ENCODE peak calls at places on chromosomes 16 and 17, in seven cellular contexts. One of them, this sample, is unnamed. For H3K4me1, the result is how much of the 10 kb centered on the place peaks cover.

GRCh38 chr17:83053779-83054451 is 25.5 kb upstream of the METRNL start:
- DNase-seq in tibial artery: peak
- DNase-seq in stomach: peak
- DNase-seq in heart left ventricle: peak
- DNase-seq in transverse colon: no peak
- DNase-seq in testis: peak
- DNase-seq in small intestine: peak
- DNase-seq in this sample: peak

GRCh38 chr17:55283256-55283965 is 18.7 kb downstream of the HLF start:
- DNase-seq in stomach: no peak
- DNase-seq in tibial artery: no peak
- DNase-seq in heart left ventricle: no peak
- DNase-seq in small intestine: no peak
- DNase-seq in transverse colon: no peak
- DNase-seq in testis: no peak
- DNase-seq in this sample: no peak

GRCh38 chr16:12087901-12088364 is 111.4 kb downstream of the SNX29 start:
- DNase-seq in small intestine: no peak
- DNase-seq in heart left ventricle: no peak
- DNase-seq in tibial artery: no peak
- DNase-seq in testis: no peak
- DNase-seq in stomach: peak
- DNase-seq in transverse colon: peak
- DNase-seq in this sample: no peak

GRCh38 chr17:74563358-74563757 is 4.0 kb downstream of the CD300H start:
- DNase-seq in stomach: no peak
- DNase-seq in tibial artery: no peak
- DNase-seq in transverse colon: no peak
- DNase-seq in small intestine: no peak
- DNase-seq in heart left ventricle: no peak
- DNase-seq in testis: no peak
- DNase-seq in this sample: no peak

GRCh38 chr17:65071861-65072260 is 15.3 kb upstream of the GNA13 start:
- DNase-seq in heart left ventricle: no peak
- DNase-seq in testis: no peak
- DNase-seq in small intestine: peak
- DNase-seq in tibial artery: no peak
- DNase-seq in stomach: no peak
- DNase-seq in transverse colon: no peak
- DNase-seq in this sample: no peak

GRCh38 chr16:64282181-64282580 is 839.7 kb downstream of the CDH11 start:
- DNase-seq in heart left ventricle: no peak
- DNase-seq in tibial artery: no peak
- DNase-seq in transverse colon: no peak
- DNase-seq in stomach: no peak
- DNase-seq in testis: no peak
- DNase-seq in small intestine: no peak
- DNase-seq in this sample: no peak

GRCh38 chr17:21286066-21286770 is 1.7 kb downstream of the MAP2K3 start:
- DNase-seq in heart left ventricle: peak
- DNase-seq in transverse colon: peak
- DNase-seq in stomach: peak
- DNase-seq in testis: peak
- DNase-seq in small intestine: peak
- DNase-seq in tibial artery: peak
- DNase-seq in this sample: peak

GRCh38 chr16:77858060-77858459 is 69.7 kb downstream of the VAT1L start:
- DNase-seq in tibial artery: no peak
- DNase-seq in stomach: no peak
- DNase-seq in testis: no peak
- DNase-seq in transverse colon: no peak
- DNase-seq in small intestine: no peak
- DNase-seq in heart left ventricle: no peak
- DNase-seq in this sample: no peak

GRCh38 chr16:54883358-54883757 is 47.3 kb upstream of the IRX5 start:
- DNase-seq in testis: no peak
- DNase-seq in heart left ventricle: no peak
- DNase-seq in tibial artery: no peak
- DNase-seq in stomach: no peak
- DNase-seq in transverse colon: no peak
- DNase-seq in small intestine: no peak
- DNase-seq in this sample: no peak

GRCh38 chr17:55625516-55625915 is 97.1 kb downstream of the TMEM100 start:
- DNase-seq in small intestine: no peak
- DNase-seq in stomach: no peak
- DNase-seq in heart left ventricle: no peak
- DNase-seq in transverse colon: no peak
- DNase-seq in testis: no peak
- DNase-seq in tibial artery: no peak
- DNase-seq in this sample: no peak

GRCh38 chr17:73325527-73325842 is 13.7 kb upstream of the CDC42EP4 start:
- DNase-seq in stomach: no peak
- DNase-seq in transverse colon: no peak
- DNase-seq in tibial artery: peak
- DNase-seq in small intestine: no peak
- DNase-seq in heart left ventricle: no peak
- DNase-seq in testis: no peak
- DNase-seq in this sample: peak

GRCh38 chr17:73934696-73935095 is 268.8 kb upstream of the RPL38 start:
- DNase-seq in transverse colon: no peak
- DNase-seq in small intestine: no peak
- DNase-seq in testis: no peak
- DNase-seq in stomach: no peak
- DNase-seq in heart left ventricle: no peak
- DNase-seq in tibial artery: no peak
- DNase-seq in this sample: no peak

GRCh38 chr16:22304411-22304810 is 7.2 kb downstream of the POLR3E start:
- DNase-seq in tibial artery: no peak
- DNase-seq in stomach: no peak
- DNase-seq in small intestine: no peak
- DNase-seq in heart left ventricle: no peak
- DNase-seq in transverse colon: no peak
- DNase-seq in testis: no peak
- DNase-seq in this sample: no peak

GRCh38 chr17:45018514-45019176 is 32.8 kb downstream of the DCAKD start:
- DNase-seq in heart left ventricle: no peak
- DNase-seq in stomach: no peak
- DNase-seq in testis: no peak
- DNase-seq in tibial artery: no peak
- DNase-seq in small intestine: no peak
- DNase-seq in transverse colon: peak
- DNase-seq in this sample: peak

GRCh38 chr17:49741009-49741691 is 22.8 kb downstream of the FAM117A start:
- DNase-seq in stomach: no peak
- DNase-seq in heart left ventricle: no peak
- DNase-seq in testis: no peak
- DNase-seq in tibial artery: no peak
- DNase-seq in transverse colon: no peak
- DNase-seq in small intestine: no peak
- DNase-seq in this sample: no peak

GRCh38 chr16:65909310-65910050 is 457.0 kb upstream of the CDH5 start:
- DNase-seq in stomach: no peak
- DNase-seq in tibial artery: no peak
- DNase-seq in heart left ventricle: no peak
- DNase-seq in transverse colon: no peak
- DNase-seq in testis: peak
- DNase-seq in small intestine: no peak
- DNase-seq in this sample: no peak

GRCh38 chr17:14310584-14310983 is 9.7 kb downstream of the HS3ST3B1 start:
- DNase-seq in heart left ventricle: no peak
- DNase-seq in stomach: no peak
- DNase-seq in tibial artery: no peak
- DNase-seq in testis: no peak
- DNase-seq in transverse colon: no peak
- DNase-seq in small intestine: no peak
- DNase-seq in this sample: peak

GRCh38 chr17:48438662-48439061 is 8.6 kb upstream of the SKAP1 start:
- DNase-seq in stomach: no peak
- DNase-seq in small intestine: no peak
- DNase-seq in heart left ventricle: no peak
- DNase-seq in tibial artery: no peak
- DNase-seq in transverse colon: no peak
- DNase-seq in testis: no peak
- DNase-seq in this sample: no peak

GRCh38 chr17:29659155-29659554 is 36.4 kb upstream of the CORO6 start:
- DNase-seq in testis: no peak
- DNase-seq in heart left ventricle: no peak
- DNase-seq in stomach: no peak
- DNase-seq in tibial artery: no peak
- DNase-seq in small intestine: no peak
- DNase-seq in transverse colon: no peak
- DNase-seq in this sample: no peak

DNA sequence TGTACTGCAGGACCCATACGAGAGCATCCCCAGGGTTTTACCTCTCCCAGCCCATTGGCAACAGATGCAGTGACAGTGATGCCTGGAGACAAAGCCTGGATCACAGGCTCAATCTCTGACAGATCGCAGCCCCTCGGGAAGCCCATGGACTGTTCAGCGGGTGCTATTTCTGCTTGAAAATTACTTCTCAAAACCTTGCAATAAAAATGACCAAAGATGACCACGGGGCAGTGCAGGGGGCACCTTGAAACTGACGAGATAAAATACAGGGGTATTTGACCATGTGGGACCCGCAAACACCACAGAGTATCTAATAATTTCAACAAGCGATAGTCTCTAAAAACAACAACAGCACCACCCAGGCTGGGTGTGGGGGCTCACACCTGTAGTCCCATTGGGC is 118.3 kb downstream of the C16orf95 start:
- DNase-seq in testis: no peak
- DNase-seq in stomach: no peak
- DNase-seq in heart left ventricle: no peak
- DNase-seq in transverse colon: no peak
- DNase-seq in tibial artery: peak
- DNase-seq in small intestine: no peak
- DNase-seq in this sample: no peak
- H3K4me1 ChIP-seq in testis: under half
- H3K4me1 ChIP-seq in stomach: under half
- H3K4me1 ChIP-seq in heart left ventricle: under half
- H3K4me1 ChIP-seq in transverse colon: under half
- H3K4me1 ChIP-seq in tibial artery: under half
- H3K4me1 ChIP-seq in small intestine: under half
- H3K4me1 ChIP-seq in this sample: under half

GRCh38 chr17:9240659-9241370 is 219.5 kb downstream of the NTN1 start:
- DNase-seq in testis: peak
- DNase-seq in tibial artery: peak
- DNase-seq in heart left ventricle: peak
- DNase-seq in small intestine: peak
- DNase-seq in stomach: peak
- DNase-seq in transverse colon: peak
- DNase-seq in this sample: peak
- H3K4me3 ChIP-seq in testis: peak
- H3K4me3 ChIP-seq in tibial artery: peak
- H3K4me3 ChIP-seq in heart left ventricle: peak
- H3K4me3 ChIP-seq in small intestine: peak
- H3K4me3 ChIP-seq in stomach: peak
- H3K4me3 ChIP-seq in transverse colon: no peak
- H3K4me3 ChIP-seq in this sample: peak

DNA sequence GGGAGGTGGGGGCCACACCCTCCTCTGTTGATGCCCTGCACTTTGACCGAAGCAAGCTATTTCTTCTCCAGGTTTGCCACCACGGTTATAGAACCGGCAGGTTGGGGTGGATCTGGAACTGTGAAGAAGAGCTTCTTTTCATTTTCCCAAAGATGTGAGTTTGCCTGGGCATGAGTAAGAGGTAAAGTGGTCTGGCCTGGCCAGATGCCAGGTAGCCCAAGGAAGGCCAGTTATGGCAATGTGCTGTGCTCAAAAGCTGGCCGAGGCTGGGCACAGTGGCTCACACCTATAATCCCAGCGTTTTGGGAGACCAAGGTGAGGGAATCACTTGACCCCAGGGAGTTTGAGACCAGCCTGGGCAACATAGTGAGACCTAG is 18.7 kb downstream of the ATP6V0D1 start:
- DNase-seq in testis: no peak
- DNase-seq in heart left ventricle: no peak
- DNase-seq in stomach: no peak
- DNase-seq in transverse colon: no peak
- DNase-seq in small intestine: no peak
- DNase-seq in tibial artery: no peak
- DNase-seq in this sample: no peak
- H3K4me1 ChIP-seq in testis: half or more
- H3K4me1 ChIP-seq in heart left ventricle: under half
- H3K4me1 ChIP-seq in stomach: half or more
- H3K4me1 ChIP-seq in transverse colon: half or more
- H3K4me1 ChIP-seq in small intestine: under half
- H3K4me1 ChIP-seq in tibial artery: half or more
- H3K4me1 ChIP-seq in this sample: half or more

GRCh38 chr17:62965149-62965648 is 836 bp upstream of the TANC2 start:
- DNase-seq in testis: no peak
- DNase-seq in transverse colon: no peak
- DNase-seq in small intestine: no peak
- DNase-seq in heart left ventricle: no peak
- DNase-seq in tibial artery: no peak
- DNase-seq in stomach: no peak
- DNase-seq in this sample: no peak
- H3K4me3 ChIP-seq in testis: peak
- H3K4me3 ChIP-seq in transverse colon: no peak
- H3K4me3 ChIP-seq in small intestine: no peak
- H3K4me3 ChIP-seq in heart left ventricle: no peak
- H3K4me3 ChIP-seq in tibial artery: peak
- H3K4me3 ChIP-seq in stomach: peak
- H3K4me3 ChIP-seq in this sample: peak

DNA sequence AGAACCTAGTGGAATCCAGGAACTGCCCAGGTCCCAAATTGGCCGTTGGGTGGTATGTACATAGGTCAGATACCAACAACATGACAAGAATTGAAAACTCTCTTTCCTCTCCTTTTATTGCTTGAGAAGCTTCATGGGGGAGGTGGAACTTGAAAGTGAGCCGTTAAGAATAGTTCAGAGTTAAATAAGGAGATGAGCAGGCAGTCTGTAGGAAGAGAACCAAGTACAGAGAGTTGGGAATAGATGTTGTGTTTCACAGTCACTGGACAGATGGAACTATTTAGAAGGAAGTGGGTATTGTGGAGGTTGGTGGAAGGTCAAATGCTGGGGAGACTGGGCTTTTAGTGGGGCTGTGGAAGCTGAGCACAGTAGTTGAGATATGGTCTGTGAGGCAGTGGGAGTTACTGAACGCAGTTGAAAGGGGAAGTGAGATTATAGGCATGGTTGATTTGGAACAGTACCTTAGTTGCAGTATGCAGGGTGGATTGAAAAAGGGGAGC is 26.4 kb downstream of the ARHGAP44 start:
- DNase-seq in transverse colon: no peak
- DNase-seq in testis: no peak
- DNase-seq in stomach: no peak
- DNase-seq in heart left ventricle: no peak
- DNase-seq in small intestine: no peak
- DNase-seq in tibial artery: no peak
- DNase-seq in this sample: no peak
- H3K4me1 ChIP-seq in transverse colon: under half
- H3K4me1 ChIP-seq in testis: under half
- H3K4me1 ChIP-seq in stomach: under half
- H3K4me1 ChIP-seq in heart left ventricle: under half
- H3K4me1 ChIP-seq in small intestine: under half
- H3K4me1 ChIP-seq in tibial artery: under half
- H3K4me1 ChIP-seq in this sample: under half

This sample was measured in adrenal gland.